ENCODE peak calls at places on chromosomes 12 and 14, in four cellular contexts. One of them, this sample, is unnamed.
A peak's percentile ranks its signal among the peaks of the same experiment; 100 is the strongest.

GRCh38 chr14:60212503-60213371 is 36.3 kb upstream of the PPM1A start:
- DNase-seq in coronary artery: no peak
- DNase-seq in activated CD8-positive, alpha-beta memory T cell treated with anti-CD3 and anti-CD28 coated beads for 24 hours: no peak
- DNase-seq in astrocyte: no peak
- DNase-seq in this sample: no peak

GRCh38 chr14:88613552-88614010 is 50.7 kb downstream of the ZC3H14 start:
- DNase-seq in coronary artery: no peak
- DNase-seq in astrocyte: peak; percentile 88
- DNase-seq in activated CD8-positive, alpha-beta memory T cell treated with anti-CD3 and anti-CD28 coated beads for 24 hours: no peak
- DNase-seq in this sample: no peak

GRCh38 chr12:92224685-92225331 is 79.2 kb upstream of the BTG1 start:
- DNase-seq in coronary artery: no peak
- DNase-seq in astrocyte: peak; percentile 78
- DNase-seq in activated CD8-positive, alpha-beta memory T cell treated with anti-CD3 and anti-CD28 coated beads for 24 hours: no peak
- DNase-seq in this sample: no peak

GRCh38 chr14:29630566-29631160 is 297.0 kb downstream of the PRKD1 start:
- DNase-seq in astrocyte: no peak
- DNase-seq in coronary artery: no peak
- DNase-seq in activated CD8-positive, alpha-beta memory T cell treated with anti-CD3 and anti-CD28 coated beads for 24 hours: no peak
- DNase-seq in this sample: no peak

GRCh38 chr12:46299846-46300245 is 31.0 kb upstream of the SLC38A1 start:
- DNase-seq in activated CD8-positive, alpha-beta memory T cell treated with anti-CD3 and anti-CD28 coated beads for 24 hours: no peak
- DNase-seq in astrocyte: no peak
- DNase-seq in coronary artery: no peak
- DNase-seq in this sample: no peak

GRCh38 chr14:39097159-39097558 is 5.9 kb downstream of the SEC23A start:
- DNase-seq in activated CD8-positive, alpha-beta memory T cell treated with anti-CD3 and anti-CD28 coated beads for 24 hours: no peak
- DNase-seq in astrocyte: peak; percentile 85
- DNase-seq in coronary artery: no peak
- DNase-seq in this sample: no peak

GRCh38 chr12:108890208-108890607 is 10.3 kb downstream of the DAO start:
- DNase-seq in astrocyte: no peak
- DNase-seq in coronary artery: no peak
- DNase-seq in activated CD8-positive, alpha-beta memory T cell treated with anti-CD3 and anti-CD28 coated beads for 24 hours: no peak
- DNase-seq in this sample: no peak

GRCh38 chr14:54219281-54220121 is 177.3 kb upstream of the CDKN3 start:
- DNase-seq in astrocyte: no peak
- DNase-seq in coronary artery: no peak
- DNase-seq in activated CD8-positive, alpha-beta memory T cell treated with anti-CD3 and anti-CD28 coated beads for 24 hours: no peak
- DNase-seq in this sample: no peak

GRCh38 chr12:16788888-16789790 is 183.2 kb upstream of the LMO3 start:
- DNase-seq in coronary artery: no peak
- DNase-seq in activated CD8-positive, alpha-beta memory T cell treated with anti-CD3 and anti-CD28 coated beads for 24 hours: no peak
- DNase-seq in astrocyte: no peak
- DNase-seq in this sample: no peak

GRCh38 chr12:13443028-13443427 is 246.5 kb downstream of the EMP1 start:
- DNase-seq in astrocyte: no peak
- DNase-seq in activated CD8-positive, alpha-beta memory T cell treated with anti-CD3 and anti-CD28 coated beads for 24 hours: no peak
- DNase-seq in coronary artery: no peak
- DNase-seq in this sample: no peak

GRCh38 chr12:106954462-106955376 is 988 bp upstream of the TMEM263 start:
- DNase-seq in astrocyte: no peak
- DNase-seq in coronary artery: peak; percentile 76
- DNase-seq in activated CD8-positive, alpha-beta memory T cell treated with anti-CD3 and anti-CD28 coated beads for 24 hours: peak; percentile 65
- DNase-seq in this sample: peak; percentile 29

GRCh38 chr14:57512221-57512620 is 18.6 kb upstream of the CCDC198 start:
- DNase-seq in astrocyte: no peak
- DNase-seq in coronary artery: no peak
- DNase-seq in activated CD8-positive, alpha-beta memory T cell treated with anti-CD3 and anti-CD28 coated beads for 24 hours: no peak
- DNase-seq in this sample: no peak

GRCh38 chr12:6380141-6381121 is 3.5 kb upstream of the LTBR start:
- DNase-seq in astrocyte: peak; percentile 54
- DNase-seq in activated CD8-positive, alpha-beta memory T cell treated with anti-CD3 and anti-CD28 coated beads for 24 hours: no peak
- DNase-seq in coronary artery: no peak
- DNase-seq in this sample: no peak

GRCh38 chr12:38484821-38485220 is 168.2 kb downstream of the ALG10B start:
- DNase-seq in astrocyte: no peak
- DNase-seq in coronary artery: no peak
- DNase-seq in activated CD8-positive, alpha-beta memory T cell treated with anti-CD3 and anti-CD28 coated beads for 24 hours: no peak
- DNase-seq in this sample: no peak

GRCh38 chr12:84807249-84807648 is 105.3 kb downstream of the SLC6A15 start:
- DNase-seq in coronary artery: no peak
- DNase-seq in astrocyte: peak; percentile 49
- DNase-seq in activated CD8-positive, alpha-beta memory T cell treated with anti-CD3 and anti-CD28 coated beads for 24 hours: no peak
- DNase-seq in this sample: no peak

GRCh38 chr14:85565862-85566296 is 35.9 kb downstream of the FLRT2 start:
- DNase-seq in coronary artery: no peak
- DNase-seq in astrocyte: peak; percentile 83
- DNase-seq in activated CD8-positive, alpha-beta memory T cell treated with anti-CD3 and anti-CD28 coated beads for 24 hours: no peak
- DNase-seq in this sample: no peak

GRCh38 chr14:68458840-68459469 is 333.9 kb downstream of the ZFP36L1 start:
- DNase-seq in coronary artery: no peak
- DNase-seq in astrocyte: peak; percentile 95
- DNase-seq in activated CD8-positive, alpha-beta memory T cell treated with anti-CD3 and anti-CD28 coated beads for 24 hours: no peak
- DNase-seq in this sample: no peak

GRCh38 chr12:120905856-120906384 is 1.8 kb upstream of the SPPL3 start:
- DNase-seq in astrocyte: no peak
- DNase-seq in coronary artery: no peak
- DNase-seq in activated CD8-positive, alpha-beta memory T cell treated with anti-CD3 and anti-CD28 coated beads for 24 hours: peak; percentile 44
- DNase-seq in this sample: peak; percentile 54

GRCh38 chr14:73674986-73675385 is 30.2 kb downstream of the DNAL1 start:
- DNase-seq in astrocyte: no peak
- DNase-seq in activated CD8-positive, alpha-beta memory T cell treated with anti-CD3 and anti-CD28 coated beads for 24 hours: no peak
- DNase-seq in coronary artery: no peak
- DNase-seq in this sample: no peak

GRCh38 chr12:106747973-106748436 is 26.5 kb upstream of the RIC8B start:
- DNase-seq in activated CD8-positive, alpha-beta memory T cell treated with anti-CD3 and anti-CD28 coated beads for 24 hours: peak; percentile 69
- DNase-seq in coronary artery: no peak
- DNase-seq in astrocyte: no peak
- DNase-seq in this sample: no peak

GRCh38 chr12:118326971-118327370 is 45.7 kb downstream of the TAOK3 start:
- DNase-seq in astrocyte: no peak
- DNase-seq in coronary artery: no peak
- DNase-seq in activated CD8-positive, alpha-beta memory T cell treated with anti-CD3 and anti-CD28 coated beads for 24 hours: no peak
- DNase-seq in this sample: no peak

GRCh38 chr14:87797001-87797400 is 196.0 kb downstream of the GALC start:
- DNase-seq in activated CD8-positive, alpha-beta memory T cell treated with anti-CD3 and anti-CD28 coated beads for 24 hours: no peak
- DNase-seq in astrocyte: no peak
- DNase-seq in coronary artery: no peak
- DNase-seq in this sample: no peak

GRCh38 chr12:65306603-65307501 is 28.4 kb downstream of the MSRB3 start:
- DNase-seq in coronary artery: no peak
- DNase-seq in activated CD8-positive, alpha-beta memory T cell treated with anti-CD3 and anti-CD28 coated beads for 24 hours: no peak
- DNase-seq in astrocyte: peak; percentile 51
- DNase-seq in this sample: no peak

GRCh38 chr12:77229640-77230442 is 164.5 kb upstream of the E2F7 start:
- DNase-seq in activated CD8-positive, alpha-beta memory T cell treated with anti-CD3 and anti-CD28 coated beads for 24 hours: no peak
- DNase-seq in astrocyte: peak; percentile 23
- DNase-seq in coronary artery: no peak
- DNase-seq in this sample: no peak

GRCh38 chr12:40907115-40907521 is 214.9 kb downstream of the CNTN1 start:
- DNase-seq in activated CD8-positive, alpha-beta memory T cell treated with anti-CD3 and anti-CD28 coated beads for 24 hours: no peak
- DNase-seq in coronary artery: no peak
- DNase-seq in astrocyte: peak; percentile 36
- DNase-seq in this sample: no peak

GRCh38 chr12:19700969-19701368 is 261.7 kb downstream of the AEBP2 start:
- DNase-seq in coronary artery: no peak
- DNase-seq in astrocyte: no peak
- DNase-seq in activated CD8-positive, alpha-beta memory T cell treated with anti-CD3 and anti-CD28 coated beads for 24 hours: no peak
- DNase-seq in this sample: no peak

GRCh38 chr12:96907681-96908163 is 665 bp downstream of the NEDD1 start:
- DNase-seq in astrocyte: peak; percentile 36
- DNase-seq in coronary artery: no peak
- DNase-seq in activated CD8-positive, alpha-beta memory T cell treated with anti-CD3 and anti-CD28 coated beads for 24 hours: peak; percentile 66
- DNase-seq in this sample: no peak

GRCh38 chr12:52215587-52216031 is 17.4 kb upstream of the KRT7 start:
- DNase-seq in activated CD8-positive, alpha-beta memory T cell treated with anti-CD3 and anti-CD28 coated beads for 24 hours: no peak
- DNase-seq in astrocyte: peak; percentile 75
- DNase-seq in coronary artery: no peak
- DNase-seq in this sample: peak; percentile 86

GRCh38 chr12:44873898-44874297 is 2.2 kb downstream of the NELL2 start:
- DNase-seq in astrocyte: peak; percentile 1
- DNase-seq in coronary artery: no peak
- DNase-seq in activated CD8-positive, alpha-beta memory T cell treated with anti-CD3 and anti-CD28 coated beads for 24 hours: no peak
- DNase-seq in this sample: no peak

GRCh38 chr12:75771023-75771422 is 259.6 kb upstream of the KRR1 start:
- DNase-seq in astrocyte: no peak
- DNase-seq in activated CD8-positive, alpha-beta memory T cell treated with anti-CD3 and anti-CD28 coated beads for 24 hours: no peak
- DNase-seq in coronary artery: no peak
- DNase-seq in this sample: no peak

This sample was measured in lower leg skin.